ENCODE peak calls at places on chromosomes 4 and X, in seven cellular contexts. S is WERI-Rb-1; W is effector memory CD4-positive, alpha-beta T cell; Y is CD8-positive, alpha-beta T cell; T is fibroblast of lung; P is cardiac muscle cell; Z is adrenal gland. J is an unnamed sample.

GRCh38 chr4:116427666-116428065 is 657.7 kb downstream of the TRAM1L1 start:
- DNase-seq in Y (no peak), P (no peak), S (no peak), W (no peak), T (no peak), Z (no peak), J (no peak)

GRCh38 chrX:122626871-122627270 is 557.2 kb upstream of the GRIA3 start:
- DNase-seq in Z (no peak), W (no peak), P (no peak), T (peak), S (no peak), Y (no peak), J (no peak)

GRCh38 chr4:7430368-7430964 is 4.3 kb downstream of the PSAPL1 start:
- DNase-seq in Z (no peak), Y (no peak), W (no peak), P (peak), S (peak), T (no peak), J (no peak)

GRCh38 chr4:8142556-8142955 is 16.1 kb downstream of the ABLIM2 start:
- DNase-seq in Z (no peak), S (no peak), W (no peak), T (no peak), P (no peak), Y (no peak), J (no peak)

GRCh38 chrX:69021095-69021494 is 144.2 kb downstream of the PJA1 start:
- DNase-seq in Z (no peak), T (no peak), P (no peak), W (no peak), S (no peak), Y (no peak), J (no peak)

GRCh38 chr4:113496698-113497097 is 264.8 kb downstream of the CAMK2D start:
- DNase-seq in Y (no peak), W (no peak), S (no peak), P (no peak), Z (no peak), T (no peak), J (no peak)

GRCh38 chr4:75254745-75255144 is 259.5 kb downstream of the RCHY1 start:
- DNase-seq in S (peak), P (no peak), Y (no peak), T (no peak), Z (no peak), W (no peak), J (no peak)

GRCh38 chrX:100098660-100099375 is 311.3 kb downstream of the PCDH19 start:
- DNase-seq in T (peak), Z (no peak), Y (no peak), P (no peak), W (no peak), S (no peak), J (no peak)

GRCh38 chr4:15963001-15963451 is at the start of gene FGFBP2:
- DNase-seq in T (peak), Y (peak), P (peak), W (no peak), S (peak), Z (peak), J (peak)

GRCh38 chrX:71184803-71185495 is 38.1 kb upstream of the GJB1 start:
- DNase-seq in Z (no peak), W (no peak), P (no peak), Y (no peak), S (no peak), T (no peak), J (no peak)

GRCh38 chrX:129705988-129706387 is 32.8 kb upstream of the XPNPEP2 start:
- DNase-seq in Z (no peak), T (no peak), S (no peak), W (no peak), Y (no peak), P (no peak), J (no peak)

GRCh38 chr4:57074753-57075152 is 35.4 kb downstream of the IGFBP7 start:
- DNase-seq in P (no peak), Y (no peak), Z (no peak), T (peak), S (no peak), W (no peak), J (no peak)
- H3K27ac ChIP-seq in P (no peak), Y (no peak), Z (peak), T (peak), S (no peak), W (no peak), J (no peak)

GRCh38 chr4:81217794-81218193 is 2.8 kb upstream of the PRKG2 start:
- DNase-seq in S (no peak), T (no peak), W (no peak), P (no peak), Y (no peak), Z (no peak), J (peak)

GRCh38 chr4:81214518-81215218 is 354 bp downstream of the PRKG2 start:
- DNase-seq in P (peak), W (no peak), Y (no peak), T (peak), Z (no peak), S (peak), J (peak)

GRCh38 chr4:81215219-81215892 is at the start of gene PRKG2:
- DNase-seq in P (peak), T (peak), S (peak), Y (no peak), W (no peak), Z (no peak), J (peak)

GRCh38 chr4:81214144-81214517 is 891 bp downstream of the PRKG2 start:
- DNase-seq in T (no peak), P (no peak), W (no peak), Z (no peak), S (no peak), Y (no peak), J (no peak)

GRCh38 chr4:81215936-81216335 is 914 bp upstream of the PRKG2 start:
- DNase-seq in P (no peak), Y (no peak), S (no peak), T (no peak), W (no peak), Z (no peak), J (no peak)
- H3K4me3 ChIP-seq in P (peak), Y (no peak), S (peak), T (no peak), W (no peak), Z (no peak), J (no peak)

DNA sequence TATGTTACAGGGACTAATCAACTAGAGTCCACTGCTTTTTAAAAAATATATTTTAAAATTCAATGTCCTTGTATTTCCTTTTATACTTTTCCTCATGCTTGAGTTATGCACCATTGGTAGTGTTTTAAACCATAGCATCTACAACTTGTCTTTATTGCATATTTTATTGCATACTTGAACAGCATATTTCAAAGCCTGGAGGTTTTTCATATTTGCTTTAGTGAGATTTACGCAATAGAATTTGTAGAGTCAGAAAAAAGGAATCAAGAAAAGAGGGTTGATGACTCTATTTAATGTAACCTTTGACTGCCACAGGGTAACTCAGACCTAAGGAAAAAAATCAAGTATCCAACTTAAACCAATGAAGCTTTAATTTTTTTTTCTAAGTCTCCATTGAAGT is 1165.7 kb upstream of the IGFBP7 start:
- DNase-seq in W (no peak), Z (no peak), P (no peak), Y (no peak), S (no peak), T (no peak), J (no peak)
- H3K27ac ChIP-seq in W (no peak), Z (no peak), P (no peak), Y (no peak), S (no peak), T (no peak), J (no peak)

DNA sequence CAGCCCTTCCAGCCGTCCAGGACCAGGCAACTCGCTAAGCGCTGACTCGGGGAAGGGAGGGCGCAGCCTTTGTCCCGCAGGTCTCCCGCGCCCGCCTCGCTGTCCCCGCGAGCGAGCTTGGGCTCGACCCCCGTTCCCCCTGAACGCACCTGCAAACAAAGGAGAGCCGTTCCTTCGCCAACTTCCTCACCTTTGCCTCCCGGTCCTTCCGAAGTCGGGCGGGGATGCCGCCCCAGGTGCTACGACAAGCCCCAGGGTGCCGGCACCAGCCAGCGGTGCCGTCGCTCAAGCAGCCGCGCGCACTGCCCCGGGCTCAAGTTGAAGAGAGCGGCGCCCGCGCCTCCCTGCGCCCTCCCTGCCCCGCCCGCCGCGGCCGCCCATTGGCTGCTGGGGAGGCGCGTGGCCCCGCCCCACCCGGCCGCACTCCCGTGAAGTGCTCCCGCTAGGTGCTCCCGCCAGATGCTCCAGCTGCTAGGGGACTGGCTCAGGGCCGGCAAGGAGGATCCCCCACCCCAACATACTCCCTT is 107.1 kb downstream of the NSUN7 start:
- DNase-seq in Z (peak), T (peak), W (no peak), P (peak), S (peak), Y (peak), J (peak)
- H3K4me3 ChIP-seq in Z (no peak), T (peak), W (peak), P (peak), S (peak), Y (peak), J (no peak)

GRCh38 chr4:177512646-177513045 is 70.4 kb upstream of the AGA start:
- DNase-seq in S (no peak), Z (no peak), Y (no peak), P (no peak), W (no peak), T (no peak), J (no peak)

GRCh38 chr4:177511611-177512010 is 69.4 kb upstream of the AGA start:
- DNase-seq in T (no peak), P (no peak), Z (no peak), W (no peak), S (no peak), Y (no peak), J (peak)

GRCh38 chr4:177505171-177505615 is 63.0 kb upstream of the AGA start:
- DNase-seq in T (no peak), Y (no peak), W (no peak), Z (no peak), S (peak), P (no peak), J (peak)

GRCh38 chr4:177508662-177509061 is 66.4 kb upstream of the AGA start:
- DNase-seq in S (no peak), T (no peak), P (no peak), Z (no peak), Y (no peak), W (no peak), J (no peak)

DNA sequence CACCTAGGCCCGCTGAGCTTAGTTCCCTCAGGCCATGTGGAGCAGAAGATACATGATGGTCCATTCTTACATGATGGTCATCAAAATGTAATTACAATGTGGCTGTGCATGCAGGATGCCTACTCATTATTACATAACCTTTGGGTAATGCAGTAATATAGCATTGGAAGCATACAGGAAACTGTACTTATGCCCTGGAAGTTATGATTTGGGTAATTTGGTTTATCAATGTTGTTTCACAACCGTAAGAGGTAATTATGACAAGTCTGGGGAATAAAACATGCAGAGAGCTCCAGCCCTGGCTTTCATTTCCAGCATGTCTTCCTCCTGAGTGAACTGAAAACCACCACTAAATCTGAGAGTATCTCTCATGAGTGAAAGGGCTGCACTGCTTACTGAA is 67.1 kb upstream of the AGA start:
- DNase-seq in P (no peak), Y (no peak), T (no peak), W (no peak), Z (no peak), S (no peak), J (no peak)
- H3K27ac ChIP-seq in P (no peak), Y (no peak), T (no peak), W (no peak), Z (no peak), S (no peak), J (no peak)

GRCh38 chr4:185399466-185399865 is 2.8 kb downstream of the ANKRD37 start:
- DNase-seq in W (no peak), Z (no peak), T (no peak), P (no peak), S (no peak), Y (no peak), J (peak)
- H3K4me3 ChIP-seq in W (no peak), Z (no peak), T (no peak), P (no peak), S (no peak), Y (no peak), J (peak)

DNA sequence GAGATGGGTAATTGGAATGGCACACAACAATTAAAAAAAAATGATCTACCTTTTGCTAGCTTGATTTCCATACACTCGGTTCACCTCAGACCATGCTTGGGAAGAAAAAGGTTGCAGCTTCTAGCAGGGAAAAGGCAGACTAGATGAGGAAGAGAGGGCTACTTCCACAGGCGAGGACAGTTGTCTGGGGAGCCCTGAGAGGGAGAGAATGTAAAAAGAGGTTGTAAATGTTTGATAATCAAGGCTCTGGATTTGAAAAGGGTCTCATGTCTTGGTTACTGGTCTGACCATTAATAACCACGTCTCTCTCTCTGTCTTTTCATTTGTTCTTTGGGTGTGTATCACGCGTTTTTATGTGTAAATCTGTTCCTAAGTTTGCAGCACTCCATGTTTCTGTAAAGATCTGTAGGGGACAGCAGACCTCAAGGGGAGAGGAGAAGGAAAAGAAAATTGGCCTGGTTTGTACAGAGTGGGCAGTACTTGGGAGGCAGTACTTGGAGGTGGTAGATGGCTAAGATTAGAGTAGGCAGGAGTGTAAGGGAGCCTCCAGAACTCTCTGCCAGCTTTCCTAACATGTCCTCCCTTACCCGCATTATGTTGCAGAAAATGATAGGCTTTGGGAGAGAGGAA is 750 bp downstream of the ARMCX5 start:
- DNase-seq in Y (no peak), W (no peak), T (peak), S (no peak), Z (no peak), P (peak), J (no peak)
- H3K27ac ChIP-seq in Y (peak), W (peak), T (peak), S (no peak), Z (peak), P (no peak), J (peak)

GRCh38 chr4:118889313-118889694 is 650 bp downstream of the SYNPO2 start:
- DNase-seq in Y (no peak), Z (no peak), P (peak), S (no peak), W (no peak), T (no peak), J (no peak)
- H3K4me3 ChIP-seq in Y (peak), Z (no peak), P (peak), S (peak), W (no peak), T (peak), J (peak)

GRCh38 chr4:111263836-111264235 is 641.0 kb upstream of the PITX2 start:
- DNase-seq in S (no peak), T (no peak), Y (no peak), Z (no peak), W (no peak), P (no peak), J (no peak)
- H3K27ac ChIP-seq in S (no peak), T (no peak), Y (no peak), Z (no peak), W (no peak), P (no peak), J (no peak)

DNA sequence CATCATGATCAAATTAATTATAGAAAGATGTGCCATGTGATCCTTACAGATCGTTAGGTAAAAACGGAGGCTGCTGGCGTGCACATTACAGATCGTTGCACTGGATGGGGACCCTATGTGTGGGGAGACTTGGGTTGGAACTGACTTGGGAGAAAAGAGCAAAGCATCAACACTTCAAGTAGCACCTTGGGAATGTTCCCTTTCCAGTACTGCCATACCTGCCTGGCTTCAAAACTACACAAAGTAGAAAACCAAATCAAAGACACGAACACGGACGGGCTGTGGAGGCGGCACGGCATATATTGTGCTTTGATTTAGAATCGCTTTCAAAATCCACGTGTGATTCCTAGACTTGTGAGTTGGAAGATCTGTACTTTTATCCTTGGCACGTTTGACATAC is 898 bp downstream of the CMC4 start:
- DNase-seq in T (no peak), W (no peak), Y (no peak), P (no peak), Z (no peak), S (no peak), J (no peak)
- H3K4me3 ChIP-seq in T (peak), W (peak), Y (peak), P (peak), Z (no peak), S (peak), J (no peak)

J was measured in transverse colon.